ENCODE peak calls at places on chromosomes 13 and 19, in six cellular contexts. M, G, H, L, K and W are unnamed samples.

GRCh38 chr19:12840091-12841079 is 2.1 kb downstream of the MAST1 start:
- DNase-seq in G (peak; percentile 84), L (peak; percentile 85), M (no peak), H (no peak), K (peak; percentile 93), W (peak; percentile 62)

GRCh38 chr13:26759907-26760834 is at the start of gene GPR12:
- DNase-seq in G (no peak), H (no peak), L (no peak), K (no peak), M (no peak), W (peak; percentile 11)

GRCh38 chr19:13622727-13623126 is 116.4 kb upstream of the CACNA1A start:
- DNase-seq in H (no peak), L (no peak), K (no peak), M (no peak), G (no peak), W (no peak)

GRCh38 chr19:13024126-13024957 is 29.1 kb downstream of the NFIX start:
- DNase-seq in G (no peak), L (no peak), H (no peak), K (no peak), M (no peak), W (peak; percentile 67)

GRCh38 chr13:67061750-67062149 is 168.4 kb downstream of the PCDH9 start:
- DNase-seq in H (no peak), G (no peak), K (no peak), M (no peak), L (no peak), W (peak; percentile 27)

GRCh38 chr19:2049741-2050348 is 1.2 kb downstream of the MKNK2 start:
- DNase-seq in K (no peak), M (peak; percentile 96), H (no peak), G (peak; percentile 54), L (peak; percentile 94), W (peak; percentile 62)

GRCh38 chr13:87855553-87855952 is 184.4 kb downstream of the SLITRK5 start:
- DNase-seq in G (no peak), M (no peak), H (no peak), K (no peak), L (no peak), W (no peak)

GRCh38 chr19:23203841-23204344 is 46.3 kb downstream of the ZNF724 start:
- DNase-seq in M (no peak), K (no peak), G (no peak), L (no peak), H (no peak), W (no peak)

GRCh38 chr19:13861392-13861713 is 15.6 kb upstream of the NANOS3 start:
- DNase-seq in K (no peak), G (no peak), L (no peak), M (no peak), H (no peak), W (no peak)

GRCh38 chr13:48012668-48013067 is 11.6 kb upstream of the SUCLA2 start:
- DNase-seq in M (no peak), H (no peak), G (no peak), K (no peak), L (no peak), W (no peak)

GRCh38 chr19:41415154-41415571 is 12.0 kb downstream of the B3GNT8 start:
- DNase-seq in M (no peak), H (no peak), K (no peak), L (no peak), G (no peak), W (no peak)

GRCh38 chr19:42552086-42553065 is 24.1 kb upstream of the CEACAM1 start:
- DNase-seq in G (no peak), L (no peak), H (no peak), M (no peak), K (no peak), W (no peak)

GRCh38 chr19:6677924-6678689 is 8.1 kb upstream of the TNFSF14 start:
- DNase-seq in M (peak; percentile 80), L (no peak), G (no peak), K (no peak), H (no peak), W (no peak)

GRCh38 chr13:24916464-24916863 is 152.5 kb downstream of the RNF17 start:
- DNase-seq in K (no peak), G (no peak), M (no peak), H (no peak), L (no peak), W (no peak)

GRCh38 chr19:51365211-51366049 is 758 bp downstream of the ETFB start:
- DNase-seq in K (no peak), G (peak; percentile 29), H (no peak), M (peak; percentile 78), L (no peak), W (peak; percentile 50)

GRCh38 chr19:11355160-11356073 is at the start of gene PLPPR2:
- DNase-seq in M (peak; percentile 93), G (peak; percentile 92), H (peak; percentile 90), K (peak; percentile 82), L (peak; percentile 96), W (peak; percentile 85)

GRCh38 chr19:32876919-32877285 is 7.3 kb upstream of the SLC7A9 start:
- DNase-seq in M (no peak), G (peak; percentile 75), K (no peak), L (peak; percentile 19), H (no peak), W (peak; percentile 63)

DNA sequence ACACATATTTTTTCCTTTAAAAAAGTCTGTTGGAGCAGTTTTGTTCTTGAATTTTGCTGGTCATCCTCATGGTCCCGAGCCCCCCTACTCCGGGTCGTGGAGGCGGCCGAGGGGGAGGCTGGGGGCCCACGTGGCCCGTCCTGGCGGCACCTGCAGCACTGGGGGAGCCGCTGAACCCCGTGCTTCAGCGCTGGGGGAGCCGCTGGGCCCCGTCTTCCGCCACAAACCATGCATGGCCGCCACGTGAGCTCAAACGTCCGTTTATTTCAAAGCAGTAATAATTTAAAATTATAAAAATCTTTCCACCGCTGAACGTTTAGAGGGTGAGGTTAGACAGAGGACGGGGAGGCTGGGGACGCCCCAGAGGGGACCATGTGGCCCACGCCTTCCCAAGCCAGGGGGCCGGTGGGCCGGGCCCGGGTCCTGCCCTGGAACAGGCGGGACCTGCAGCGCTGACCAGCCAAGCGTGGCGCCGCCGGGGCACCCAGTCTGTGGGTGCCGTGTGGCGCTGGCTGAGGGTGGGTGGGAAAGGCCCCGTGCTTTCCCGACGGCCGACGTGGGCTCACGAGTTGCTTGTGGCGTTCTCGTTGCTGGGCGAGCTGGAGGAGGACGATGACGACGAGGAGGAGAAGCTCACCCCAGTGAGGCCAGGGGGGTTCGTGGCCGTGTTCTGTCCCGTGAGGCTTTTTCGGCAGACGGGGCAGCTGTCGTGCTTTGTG is 8.0 kb downstream of the FGF22 start:
- DNase-seq in G (no peak), H (no peak), M (no peak), L (no peak), K (no peak), W (no peak)
- H3K36me3 ChIP-seq in G (peaks cover 68% of the 10 kb centered on the region), H (peaks cover 52% of the 10 kb centered on the region), M (no peaks in the 10 kb centered on the region), L (peaks cover 68% of the 10 kb centered on the region), K (peaks cover 11% of the 10 kb centered on the region), W (peaks cover 24% of the 10 kb centered on the region)

GRCh38 chr19:57755031-57755430 is 8.4 kb downstream of the ZNF776 start:
- DNase-seq in M (no peak), L (no peak), K (no peak), G (no peak), H (no peak), W (no peak)

GRCh38 chr19:57754091-57754673 is 7.6 kb downstream of the ZNF776 start:
- DNase-seq in G (no peak), H (no peak), K (no peak), M (no peak), L (no peak), W (no peak)

GRCh38 chr19:57757941-57758340 is 11.3 kb downstream of the ZNF776 start:
- DNase-seq in G (no peak), M (no peak), K (no peak), H (no peak), L (no peak), W (no peak)

GRCh38 chr19:57759096-57759495 is 10.4 kb upstream of the ZNF586 start:
- DNase-seq in L (no peak), H (no peak), K (no peak), G (no peak), M (no peak), W (no peak)
- H3K36me3 ChIP-seq in L (peaks cover 18% of the 10 kb centered on the region), H (peaks cover 79% of the 10 kb centered on the region), K (peaks cover 5% of the 10 kb centered on the region), G (peaks cover 38% of the 10 kb centered on the region), M (no peaks in the 10 kb centered on the region), W (peaks cover 16% of the 10 kb centered on the region)

GRCh38 chr19:16537111-16537510 is 5.1 kb downstream of the CHERP start:
- DNase-seq in H (no peak), K (no peak), L (no peak), M (no peak), G (no peak), W (no peak)
- H3K36me3 ChIP-seq in H (peaks cover 53% of the 10 kb centered on the region), K (peaks cover 26% of the 10 kb centered on the region), L (peaks cover 65% of the 10 kb centered on the region), M (no peaks in the 10 kb centered on the region), G (peaks cover 58% of the 10 kb centered on the region), W (peaks cover 23% of the 10 kb centered on the region)

GRCh38 chr19:5588441-5588840 is 20.7 kb upstream of the TINCR start:
- DNase-seq in G (no peak), M (no peak), L (no peak), H (no peak), K (no peak), W (no peak)
- H3K36me3 ChIP-seq in G (peaks cover 62% of the 10 kb centered on the region), M (peaks cover 4% of the 10 kb centered on the region), L (peaks cover 79% of the 10 kb centered on the region), H (peaks cover 58% of the 10 kb centered on the region), K (peaks cover 37% of the 10 kb centered on the region), W (peaks cover 22% of the 10 kb centered on the region)

GRCh38 chr19:57587529-57587928 is 3.6 kb downstream of the ZIK1 start:
- DNase-seq in M (no peak), K (no peak), G (peak; percentile 83), H (no peak), L (no peak), W (peak; percentile 85)
- H3K36me3 ChIP-seq in M (no peaks in the 10 kb centered on the region), K (no peaks in the 10 kb centered on the region), G (peaks cover 27% of the 10 kb centered on the region), H (peaks cover 31% of the 10 kb centered on the region), L (no peaks in the 10 kb centered on the region), W (peaks cover 11% of the 10 kb centered on the region)

GRCh38 chr19:4109626-4109945 is 14.3 kb downstream of the MAP2K2 start:
- DNase-seq in H (no peak), L (no peak), M (no peak), G (no peak), K (no peak), W (no peak)
- H3K36me3 ChIP-seq in H (peaks cover 34% of the 10 kb centered on the region), L (peaks cover 79% of the 10 kb centered on the region), M (no peaks in the 10 kb centered on the region), G (peaks cover 72% of the 10 kb centered on the region), K (peaks cover 27% of the 10 kb centered on the region), W (peaks cover 41% of the 10 kb centered on the region)

GRCh38 chr19:49109569-49110233 is 4.5 kb upstream of the LIN7B start:
- DNase-seq in G (no peak), L (no peak), M (no peak), K (no peak), H (no peak), W (no peak)

GRCh38 chr19:49109051-49109450 is 5.1 kb upstream of the LIN7B start:
- DNase-seq in H (no peak), G (no peak), L (no peak), M (no peak), K (no peak), W (no peak)

GRCh38 chr19:49106648-49107135 is 7.5 kb upstream of the LIN7B start:
- DNase-seq in G (peak; percentile 16), H (no peak), L (peak; percentile 78), K (peak; percentile 43), M (no peak), W (peak; percentile 41)

GRCh38 chr19:49110567-49110966 is 3.6 kb upstream of the LIN7B start:
- DNase-seq in L (no peak), H (no peak), K (no peak), M (no peak), G (peak; percentile 15), W (peak; percentile 62)

GRCh38 chr19:49107625-49108459 is 6.3 kb upstream of the LIN7B start:
- DNase-seq in M (no peak), K (no peak), L (no peak), H (no peak), G (no peak), W (no peak)
- H3K36me3 ChIP-seq in M (no peaks in the 10 kb centered on the region), K (peaks cover 41% of the 10 kb centered on the region), L (peaks cover 64% of the 10 kb centered on the region), H (peaks cover 43% of the 10 kb centered on the region), G (peaks cover 61% of the 10 kb centered on the region), W (peaks cover 38% of the 10 kb centered on the region)